ENCODE peak calls at places on chromosomes 12 and 14, in six cellular contexts. One of them, this sample, is unnamed.

GRCh38 chr12:124509676-124510300 is 57.6 kb downstream of the NCOR2 start:
- DNase-seq in epithelial cell of esophagus: peak
- DNase-seq in astrocyte of the spinal cord: peak
- DNase-seq in neural progenitor cell: peak
- DNase-seq in CD8-positive, alpha-beta T cell: no peak
- DNase-seq in fibroblast of the aortic adventitia: peak
- DNase-seq in this sample: no peak

GRCh38 chr14:99952453-99952852 is 112.8 kb upstream of the EVL start:
- DNase-seq in epithelial cell of esophagus: no peak
- DNase-seq in astrocyte of the spinal cord: no peak
- DNase-seq in neural progenitor cell: no peak
- DNase-seq in CD8-positive, alpha-beta T cell: no peak
- DNase-seq in fibroblast of the aortic adventitia: no peak
- DNase-seq in this sample: no peak

GRCh38 chr12:104064842-104065441 is 611 bp downstream of the HCFC2 start:
- DNase-seq in epithelial cell of esophagus: peak
- DNase-seq in astrocyte of the spinal cord: peak
- DNase-seq in neural progenitor cell: peak
- DNase-seq in CD8-positive, alpha-beta T cell: no peak
- DNase-seq in fibroblast of the aortic adventitia: no peak
- DNase-seq in this sample: no peak

GRCh38 chr12:49880756-49881390 is 22.8 kb downstream of the FAIM2 start:
- DNase-seq in epithelial cell of esophagus: no peak
- DNase-seq in astrocyte of the spinal cord: no peak
- DNase-seq in neural progenitor cell: no peak
- DNase-seq in CD8-positive, alpha-beta T cell: no peak
- DNase-seq in fibroblast of the aortic adventitia: no peak
- DNase-seq in this sample: no peak

GRCh38 chr14:31425905-31426304 is 5.6 kb upstream of the HEATR5A start:
- DNase-seq in epithelial cell of esophagus: no peak
- DNase-seq in astrocyte of the spinal cord: no peak
- DNase-seq in neural progenitor cell: no peak
- DNase-seq in CD8-positive, alpha-beta T cell: no peak
- DNase-seq in fibroblast of the aortic adventitia: no peak
- DNase-seq in this sample: no peak

GRCh38 chr12:100956311-100956852 is 161.8 kb downstream of the ANO4 start:
- DNase-seq in epithelial cell of esophagus: no peak
- DNase-seq in astrocyte of the spinal cord: peak
- DNase-seq in neural progenitor cell: no peak
- DNase-seq in CD8-positive, alpha-beta T cell: no peak
- DNase-seq in fibroblast of the aortic adventitia: peak
- DNase-seq in this sample: no peak

GRCh38 chr14:75934998-75935628 is 46.7 kb downstream of the TGFB3 start:
- DNase-seq in epithelial cell of esophagus: no peak
- DNase-seq in astrocyte of the spinal cord: no peak
- DNase-seq in neural progenitor cell: no peak
- DNase-seq in CD8-positive, alpha-beta T cell: no peak
- DNase-seq in fibroblast of the aortic adventitia: no peak
- DNase-seq in this sample: no peak

GRCh38 chr12:92445253-92446081 is 257.3 kb upstream of the PLEKHG7 start:
- DNase-seq in epithelial cell of esophagus: peak
- DNase-seq in astrocyte of the spinal cord: peak
- DNase-seq in neural progenitor cell: no peak
- DNase-seq in CD8-positive, alpha-beta T cell: no peak
- DNase-seq in fibroblast of the aortic adventitia: peak
- DNase-seq in this sample: no peak

GRCh38 chr12:27000962-27001361 is 13.2 kb downstream of the TM7SF3 start:
- DNase-seq in epithelial cell of esophagus: no peak
- DNase-seq in astrocyte of the spinal cord: no peak
- DNase-seq in neural progenitor cell: no peak
- DNase-seq in CD8-positive, alpha-beta T cell: no peak
- DNase-seq in fibroblast of the aortic adventitia: no peak
- DNase-seq in this sample: no peak

GRCh38 chr12:15562263-15562662 is 226.9 kb downstream of the EPS8 start:
- DNase-seq in epithelial cell of esophagus: no peak
- DNase-seq in astrocyte of the spinal cord: no peak
- DNase-seq in neural progenitor cell: no peak
- DNase-seq in CD8-positive, alpha-beta T cell: no peak
- DNase-seq in fibroblast of the aortic adventitia: no peak
- DNase-seq in this sample: no peak

GRCh38 chr12:52389313-52390207 is 4.1 kb upstream of the KRT84 start:
- DNase-seq in epithelial cell of esophagus: peak
- DNase-seq in astrocyte of the spinal cord: no peak
- DNase-seq in neural progenitor cell: no peak
- DNase-seq in CD8-positive, alpha-beta T cell: no peak
- DNase-seq in fibroblast of the aortic adventitia: peak
- DNase-seq in this sample: no peak

GRCh38 chr12:12350868-12351463 is 924 bp upstream of the MANSC1 start:
- DNase-seq in epithelial cell of esophagus: peak
- DNase-seq in astrocyte of the spinal cord: no peak
- DNase-seq in neural progenitor cell: peak
- DNase-seq in CD8-positive, alpha-beta T cell: no peak
- DNase-seq in fibroblast of the aortic adventitia: no peak
- DNase-seq in this sample: no peak

GRCh38 chr12:100450726-100451125 is 22.9 kb upstream of the NR1H4 start:
- DNase-seq in epithelial cell of esophagus: peak
- DNase-seq in astrocyte of the spinal cord: no peak
- DNase-seq in neural progenitor cell: no peak
- DNase-seq in CD8-positive, alpha-beta T cell: no peak
- DNase-seq in fibroblast of the aortic adventitia: peak
- DNase-seq in this sample: no peak

GRCh38 chr12:42166501-42166900 is 21.8 kb upstream of the GXYLT1 start:
- DNase-seq in epithelial cell of esophagus: no peak
- DNase-seq in astrocyte of the spinal cord: no peak
- DNase-seq in neural progenitor cell: no peak
- DNase-seq in CD8-positive, alpha-beta T cell: no peak
- DNase-seq in fibroblast of the aortic adventitia: peak
- DNase-seq in this sample: no peak

GRCh38 chr14:102922490-102923200 is at the start of gene AMN:
- DNase-seq in epithelial cell of esophagus: peak
- DNase-seq in astrocyte of the spinal cord: no peak
- DNase-seq in neural progenitor cell: peak
- DNase-seq in CD8-positive, alpha-beta T cell: no peak
- DNase-seq in fibroblast of the aortic adventitia: no peak
- DNase-seq in this sample: no peak

GRCh38 chr14:32203928-32204357 is 874 bp upstream of the RNU6-8 start:
- DNase-seq in epithelial cell of esophagus: no peak
- DNase-seq in astrocyte of the spinal cord: no peak
- DNase-seq in neural progenitor cell: peak
- DNase-seq in CD8-positive, alpha-beta T cell: no peak
- DNase-seq in fibroblast of the aortic adventitia: peak
- DNase-seq in this sample: no peak

GRCh38 chr12:31035944-31036665 is 37.6 kb upstream of the DDX11 start:
- DNase-seq in epithelial cell of esophagus: no peak
- DNase-seq in astrocyte of the spinal cord: peak
- DNase-seq in neural progenitor cell: no peak
- DNase-seq in CD8-positive, alpha-beta T cell: no peak
- DNase-seq in fibroblast of the aortic adventitia: no peak
- DNase-seq in this sample: no peak

GRCh38 chr14:74954947-74955228 is 509 bp downstream of the PGF start:
- DNase-seq in epithelial cell of esophagus: no peak
- DNase-seq in astrocyte of the spinal cord: no peak
- DNase-seq in neural progenitor cell: no peak
- DNase-seq in CD8-positive, alpha-beta T cell: no peak
- DNase-seq in fibroblast of the aortic adventitia: no peak
- DNase-seq in this sample: no peak

GRCh38 chr14:78319826-78320635 is 149.9 kb downstream of the NRXN3 start:
- DNase-seq in epithelial cell of esophagus: no peak
- DNase-seq in astrocyte of the spinal cord: no peak
- DNase-seq in neural progenitor cell: peak
- DNase-seq in CD8-positive, alpha-beta T cell: no peak
- DNase-seq in fibroblast of the aortic adventitia: no peak
- DNase-seq in this sample: no peak

GRCh38 chr12:114371250-114371649 is 34.7 kb downstream of the TBX5 start:
- DNase-seq in epithelial cell of esophagus: no peak
- DNase-seq in astrocyte of the spinal cord: no peak
- DNase-seq in neural progenitor cell: peak
- DNase-seq in CD8-positive, alpha-beta T cell: no peak
- DNase-seq in fibroblast of the aortic adventitia: no peak
- DNase-seq in this sample: no peak

GRCh38 chr14:83559721-83560120 is 1970.2 kb upstream of the FLRT2 start:
- DNase-seq in epithelial cell of esophagus: no peak
- DNase-seq in astrocyte of the spinal cord: peak
- DNase-seq in neural progenitor cell: no peak
- DNase-seq in CD8-positive, alpha-beta T cell: no peak
- DNase-seq in fibroblast of the aortic adventitia: no peak
- DNase-seq in this sample: no peak

GRCh38 chr12:24306001-24306400 is 356.5 kb upstream of the SOX5 start:
- DNase-seq in epithelial cell of esophagus: no peak
- DNase-seq in astrocyte of the spinal cord: no peak
- DNase-seq in neural progenitor cell: no peak
- DNase-seq in CD8-positive, alpha-beta T cell: no peak
- DNase-seq in fibroblast of the aortic adventitia: no peak
- DNase-seq in this sample: no peak

GRCh38 chr12:24302708-24303107 is 353.2 kb upstream of the SOX5 start:
- DNase-seq in epithelial cell of esophagus: no peak
- DNase-seq in astrocyte of the spinal cord: no peak
- DNase-seq in neural progenitor cell: no peak
- DNase-seq in CD8-positive, alpha-beta T cell: no peak
- DNase-seq in fibroblast of the aortic adventitia: no peak
- DNase-seq in this sample: no peak

GRCh38 chr12:24307153-24307552 is 357.7 kb upstream of the SOX5 start:
- DNase-seq in epithelial cell of esophagus: peak
- DNase-seq in astrocyte of the spinal cord: no peak
- DNase-seq in neural progenitor cell: no peak
- DNase-seq in CD8-positive, alpha-beta T cell: no peak
- DNase-seq in fibroblast of the aortic adventitia: no peak
- DNase-seq in this sample: no peak

GRCh38 chr12:24304285-24304684 is 354.8 kb upstream of the SOX5 start:
- DNase-seq in epithelial cell of esophagus: no peak
- DNase-seq in astrocyte of the spinal cord: no peak
- DNase-seq in neural progenitor cell: no peak
- DNase-seq in CD8-positive, alpha-beta T cell: no peak
- DNase-seq in fibroblast of the aortic adventitia: no peak
- DNase-seq in this sample: no peak

DNA sequence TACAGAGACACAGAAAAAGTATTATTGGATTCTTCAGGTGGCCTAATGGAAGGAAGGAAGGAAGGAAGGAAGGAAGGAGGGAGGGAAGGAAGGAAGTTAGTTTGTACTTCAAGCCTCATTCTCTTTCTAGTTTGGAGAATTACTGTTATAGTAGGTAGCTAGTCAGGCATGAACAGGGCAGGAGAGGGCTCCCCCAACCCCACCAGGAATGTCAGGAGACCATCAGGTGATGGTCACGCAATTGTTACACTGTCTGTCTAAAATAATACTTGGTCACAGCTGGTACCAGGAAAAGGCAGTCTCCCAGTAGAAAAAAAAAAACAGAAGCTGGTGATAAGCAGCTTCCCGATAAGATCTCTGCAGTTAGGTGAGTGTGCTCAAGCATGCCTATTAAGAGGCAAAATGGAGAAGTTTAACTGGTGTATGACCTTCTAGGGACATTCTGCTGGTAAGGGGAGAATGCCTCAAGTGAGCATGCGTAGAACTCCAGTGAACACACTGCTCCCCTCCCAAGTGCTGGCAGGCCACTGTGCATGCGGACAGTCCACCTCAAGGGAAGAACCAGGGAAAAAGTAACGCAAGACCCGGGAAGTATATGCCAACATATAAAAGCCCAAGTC is 358.4 kb upstream of the SOX5 start:
- DNase-seq in epithelial cell of esophagus: no peak
- DNase-seq in astrocyte of the spinal cord: no peak
- DNase-seq in neural progenitor cell: no peak
- DNase-seq in CD8-positive, alpha-beta T cell: no peak
- DNase-seq in fibroblast of the aortic adventitia: no peak
- DNase-seq in this sample: no peak
- H3K4me3 ChIP-seq in epithelial cell of esophagus: no peak
- H3K4me3 ChIP-seq in astrocyte of the spinal cord: no peak
- H3K4me3 ChIP-seq in neural progenitor cell: no peak
- H3K4me3 ChIP-seq in CD8-positive, alpha-beta T cell: no peak
- H3K4me3 ChIP-seq in fibroblast of the aortic adventitia: no peak
- H3K4me3 ChIP-seq in this sample: no peak

GRCh38 chr14:23910876-23911210 is 42.7 kb upstream of the DHRS4 start:
- DNase-seq in epithelial cell of esophagus: no peak
- DNase-seq in astrocyte of the spinal cord: no peak
- DNase-seq in neural progenitor cell: no peak
- DNase-seq in CD8-positive, alpha-beta T cell: no peak
- DNase-seq in fibroblast of the aortic adventitia: no peak
- DNase-seq in this sample: no peak
- TF ChIP-seq CTCF in epithelial cell of esophagus: no peak
- TF ChIP-seq CTCF in astrocyte of the spinal cord: no peak
- TF ChIP-seq CTCF in neural progenitor cell: no peak
- TF ChIP-seq CTCF in CD8-positive, alpha-beta T cell: no peak
- TF ChIP-seq CTCF in fibroblast of the aortic adventitia: no peak
- TF ChIP-seq CTCF in this sample: no peak

DNA sequence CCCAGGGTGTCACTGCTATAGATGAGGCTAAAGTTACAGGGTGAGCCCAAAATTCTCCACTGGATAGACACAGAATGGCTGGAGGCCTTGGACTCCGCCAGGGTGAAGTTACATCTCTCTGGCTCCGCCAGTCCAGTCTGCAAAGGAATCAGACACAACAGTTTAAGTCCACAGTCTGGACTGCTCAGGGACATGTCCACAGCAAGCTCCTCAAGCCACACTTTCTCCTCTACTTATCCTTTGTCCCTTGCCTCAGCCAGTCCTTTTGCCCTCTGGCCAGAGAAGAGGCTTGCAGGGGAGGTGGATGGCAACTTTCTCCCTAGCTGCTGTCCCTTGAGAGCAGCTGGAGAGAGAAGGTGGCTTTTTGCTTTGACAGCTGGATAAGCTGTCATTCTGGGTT is 28.0 kb downstream of the PTPRB start:
- DNase-seq in epithelial cell of esophagus: no peak
- DNase-seq in astrocyte of the spinal cord: no peak
- DNase-seq in neural progenitor cell: peak
- DNase-seq in CD8-positive, alpha-beta T cell: no peak
- DNase-seq in fibroblast of the aortic adventitia: no peak
- DNase-seq in this sample: no peak
- H3K4me3 ChIP-seq in epithelial cell of esophagus: peak
- H3K4me3 ChIP-seq in astrocyte of the spinal cord: peak
- H3K4me3 ChIP-seq in neural progenitor cell: peak
- H3K4me3 ChIP-seq in CD8-positive, alpha-beta T cell: no peak
- H3K4me3 ChIP-seq in fibroblast of the aortic adventitia: peak
- H3K4me3 ChIP-seq in this sample: peak

GRCh38 chr12:67415473-67415872 is 146.3 kb downstream of the CAND1 start:
- DNase-seq in epithelial cell of esophagus: peak
- DNase-seq in astrocyte of the spinal cord: peak
- DNase-seq in neural progenitor cell: peak
- DNase-seq in CD8-positive, alpha-beta T cell: no peak
- DNase-seq in fibroblast of the aortic adventitia: peak
- DNase-seq in this sample: no peak
- TF ChIP-seq CTCF in epithelial cell of esophagus: peak
- TF ChIP-seq CTCF in astrocyte of the spinal cord: peak
- TF ChIP-seq CTCF in neural progenitor cell: peak
- TF ChIP-seq CTCF in CD8-positive, alpha-beta T cell: no peak
- TF ChIP-seq CTCF in fibroblast of the aortic adventitia: peak
- TF ChIP-seq CTCF in this sample: peak

DNA sequence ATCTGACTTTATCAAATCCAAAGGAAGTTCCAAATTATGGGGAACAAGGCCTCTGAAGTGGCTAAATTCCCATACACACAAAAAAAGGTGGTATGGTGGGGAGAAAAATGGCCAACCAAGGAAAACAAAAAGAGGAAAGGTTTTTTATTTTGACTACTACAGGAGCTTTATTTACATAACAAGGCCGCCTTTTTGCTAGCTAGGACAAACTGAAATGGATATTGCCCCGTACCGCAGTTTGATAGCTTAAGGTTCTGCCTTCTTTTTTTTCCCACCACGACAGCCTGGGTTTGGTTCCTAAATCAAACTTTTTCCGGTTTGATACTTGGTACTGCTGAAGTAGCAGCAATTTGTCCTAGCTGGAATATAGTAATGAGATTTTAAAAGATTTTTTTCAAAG is 66.8 kb downstream of the COX16 start:
- DNase-seq in epithelial cell of esophagus: no peak
- DNase-seq in astrocyte of the spinal cord: no peak
- DNase-seq in neural progenitor cell: no peak
- DNase-seq in CD8-positive, alpha-beta T cell: no peak
- DNase-seq in fibroblast of the aortic adventitia: no peak
- DNase-seq in this sample: no peak
- H3K4me3 ChIP-seq in epithelial cell of esophagus: no peak
- H3K4me3 ChIP-seq in astrocyte of the spinal cord: no peak
- H3K4me3 ChIP-seq in neural progenitor cell: no peak
- H3K4me3 ChIP-seq in CD8-positive, alpha-beta T cell: no peak
- H3K4me3 ChIP-seq in fibroblast of the aortic adventitia: no peak
- H3K4me3 ChIP-seq in this sample: no peak

This sample was measured in epithelial cell of proximal tubule.